ENCODE peak calls at places on chromosomes 13 and 19, in eight cellular contexts. X is NB4, N is heart left ventricle, C is ovary, S is lower leg skin, J is breast epithelium, W is vagina, G is erythroblast. Z is an unnamed sample.

GRCh38 chr19:50467566-50467965 is 8.7 kb upstream of the EMC10 start:
- DNase-seq in X (no peak), N (no peak), C (no peak), S (no peak), J (no peak), W (no peak), G (no peak), Z (no peak)

GRCh38 chr19:36008336-36008978 is at the start of gene SYNE4:
- DNase-seq in X (no peak), N (no peak), C (peak), S (no peak), J (peak), W (no peak), G (no peak), Z (peak)

GRCh38 chr19:11152318-11153062 is 3.1 kb downstream of the SPC24 start:
- DNase-seq in X (no peak), N (peak), C (no peak), S (peak), J (peak), W (no peak), G (no peak), Z (peak)

GRCh38 chr13:34942732-34943674 is 933 bp downstream of the NBEA start:
- DNase-seq in X (no peak), N (peak), C (peak), S (no peak), J (no peak), W (no peak), G (no peak), Z (peak)

GRCh38 chr13:51825165-51825592 is 19.8 kb downstream of the TMEM272 start:
- DNase-seq in X (peak), N (no peak), C (no peak), S (no peak), J (no peak), W (no peak), G (no peak), Z (no peak)

GRCh38 chr13:96172066-96172465 is 82.2 kb downstream of the HS6ST3 start:
- DNase-seq in X (no peak), N (no peak), C (no peak), S (no peak), J (no peak), W (no peak), G (no peak), Z (no peak)

GRCh38 chr19:31338069-31338767 is 11.0 kb downstream of the TSHZ3 start:
- DNase-seq in X (peak), N (peak), C (peak), S (no peak), J (no peak), W (no peak), G (no peak), Z (peak)

GRCh38 chr19:39705578-39706188 is 1.4 kb downstream of the LGALS14 start:
- DNase-seq in X (peak), N (no peak), C (no peak), S (no peak), J (no peak), W (no peak), G (no peak), Z (no peak)

GRCh38 chr19:289651-290538 is 1.3 kb downstream of the PLPP2 start:
- DNase-seq in X (no peak), N (no peak), C (no peak), S (peak), J (peak), W (no peak), G (no peak), Z (peak)

GRCh38 chr19:13841339-13842293 is 35.3 kb upstream of the NANOS3 start:
- DNase-seq in X (peak), N (peak), C (no peak), S (peak), J (peak), W (no peak), G (peak), Z (peak)
- TF ChIP-seq POLR2A in X (peak), N (peak), C (peak), S (no peak), J (peak), W (no peak), G (peak), Z (no peak)

DNA sequence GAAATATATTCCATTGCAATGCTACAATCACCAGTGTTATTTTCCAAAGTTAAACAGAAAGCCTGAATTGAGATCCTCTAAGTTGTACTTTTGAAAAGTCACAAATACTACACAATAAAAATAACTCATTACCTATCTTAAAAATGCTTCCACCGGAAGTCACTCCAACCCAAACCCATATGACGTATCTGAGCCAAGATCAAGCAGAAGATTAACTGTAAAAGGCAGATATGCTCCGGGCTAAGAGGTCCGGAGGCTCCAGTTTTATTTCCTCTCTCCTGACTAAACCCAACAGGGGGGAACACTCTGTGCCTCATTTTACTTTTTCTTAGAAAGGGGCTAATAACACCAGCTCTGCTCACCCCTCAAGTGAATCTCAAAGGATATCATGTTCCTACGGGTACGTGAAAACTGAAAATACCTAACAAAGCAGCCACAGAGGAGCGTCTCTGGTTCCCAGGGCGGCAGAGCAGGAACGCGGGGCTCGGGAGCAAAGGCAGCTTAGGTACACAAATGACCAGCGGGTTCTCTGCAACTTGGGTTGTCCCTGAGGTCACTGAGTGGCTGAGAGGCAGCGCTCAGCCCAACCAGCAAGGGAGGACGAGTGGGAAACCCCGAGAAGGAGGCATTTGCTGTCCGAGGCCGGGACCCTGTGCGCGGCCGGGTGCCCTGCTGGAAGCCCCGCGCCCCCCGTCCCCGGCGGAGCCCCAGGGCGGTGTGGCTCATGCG is 752 bp downstream of the RAB20 start:
- DNase-seq in X (peak), N (peak), C (no peak), S (no peak), J (no peak), W (no peak), G (peak), Z (peak)
- TF ChIP-seq POLR2A in X (no peak), N (no peak), C (no peak), S (no peak), J (no peak), W (no peak), G (no peak), Z (no peak)

GRCh38 chr19:53545271-53546065 is 7.5 kb downstream of the ZNF331 start:
- DNase-seq in X (no peak), N (no peak), C (no peak), S (no peak), J (no peak), W (no peak), G (no peak), Z (peak)
- TF ChIP-seq POLR2A in X (no peak), N (no peak), C (no peak), S (no peak), J (no peak), W (no peak), G (no peak), Z (no peak)

GRCh38 chr19:57947419-57948134 is at the start of gene ZNF256:
- DNase-seq in X (no peak), N (peak), C (peak), S (peak), J (peak), W (no peak), G (peak), Z (peak)
- TF ChIP-seq POLR2A in X (no peak), N (peak), C (peak), S (no peak), J (no peak), W (no peak), G (peak), Z (no peak)

DNA sequence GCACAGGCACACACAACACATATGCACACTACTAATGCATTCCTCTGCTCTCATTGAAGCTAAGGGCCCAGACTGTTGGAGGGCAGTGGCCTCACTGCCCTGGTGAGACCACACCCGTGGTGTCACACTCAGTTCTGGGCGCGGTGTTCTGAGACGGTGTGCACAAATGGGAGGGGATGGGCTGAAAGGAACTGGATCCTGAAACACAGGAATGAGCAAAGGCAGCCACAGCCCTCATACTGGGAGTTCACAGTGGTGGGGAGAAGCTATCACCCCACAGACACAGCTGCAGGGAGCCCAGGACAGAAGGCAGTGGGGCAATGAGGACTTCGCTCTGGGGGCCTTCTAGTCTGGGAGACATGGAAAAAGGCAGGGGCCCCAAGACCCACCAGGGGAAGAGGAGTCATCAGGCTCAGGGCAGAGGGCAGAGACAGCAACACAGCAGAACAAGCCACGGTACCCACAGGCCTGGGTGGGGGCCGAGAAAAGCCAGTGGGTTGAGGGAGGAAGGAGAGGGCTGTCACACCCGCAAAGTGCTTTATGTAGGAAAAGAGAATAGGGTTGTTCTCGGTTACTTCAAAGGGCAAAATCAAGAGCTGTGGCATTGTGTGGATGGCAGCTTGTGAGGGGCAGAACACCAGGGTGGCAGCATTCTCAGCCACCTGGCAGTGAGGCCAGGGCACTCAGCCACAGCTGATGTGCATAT is 75.4 kb upstream of the GPR183 start:
- DNase-seq in X (no peak), N (no peak), C (no peak), S (peak), J (no peak), W (peak), G (peak), Z (no peak)
- TF ChIP-seq POLR2A in X (no peak), N (no peak), C (no peak), S (no peak), J (no peak), W (no peak), G (no peak), Z (no peak)

GRCh38 chr19:14614099-14614412 is 31.2 kb downstream of the CLEC17A start:
- DNase-seq in X (peak), N (no peak), C (no peak), S (no peak), J (no peak), W (no peak), G (no peak), Z (no peak)
- TF ChIP-seq POLR2A in X (no peak), N (no peak), C (no peak), S (no peak), J (no peak), W (no peak), G (no peak), Z (no peak)